ENCODE peak calls at places on chromosomes 12 and 14, in five cellular contexts. G is EL, I is left ventricle myocardium superior, J is pancreas, S is epithelial cell of esophagus. T is an unnamed sample.

GRCh38 chr12:71780207-71780822 is 25.7 kb downstream of the RAB21 start:
- DNase-seq in J (peak; percentile 26), S (peak; percentile 51), I (peak; percentile 29), G (peak; percentile 43), T (peak; percentile 63)

GRCh38 chr12:38886064-38886463 is 19.3 kb downstream of the CPNE8 start:
- DNase-seq in J (peak; percentile 22), I (peak; percentile 61), G (no peak), S (peak; percentile 91), T (peak; percentile 43)

GRCh38 chr12:125288931-125289928 is 224.0 kb downstream of the AACS start:
- DNase-seq in I (no peak), S (no peak), G (no peak), J (no peak), T (no peak)

GRCh38 chr14:105861985-105862465 is 335.6 kb downstream of the TMEM121 start:
- DNase-seq in J (no peak), G (no peak), I (peak; percentile 7), S (no peak), T (peak; percentile 57)

GRCh38 chr14:100340454-100340813 is 17.3 kb downstream of the SLC25A47 start:
- DNase-seq in J (no peak), I (no peak), S (no peak), G (no peak), T (no peak)

GRCh38 chr12:117540011-117540410 is 178.6 kb upstream of the NOS1 start:
- DNase-seq in I (no peak), J (no peak), S (no peak), G (no peak), T (no peak)

GRCh38 chr12:87866602-87867292 is 162.5 kb downstream of the C12orf50 start:
- DNase-seq in J (no peak), S (peak; percentile 60), G (peak; percentile 10), I (no peak), T (no peak)

GRCh38 chr14:49578141-49578540 is 8.0 kb downstream of the RPS29 start:
- DNase-seq in J (no peak), I (no peak), G (no peak), S (no peak), T (no peak)

GRCh38 chr12:48946206-48946605 is 11.1 kb downstream of the ARF3 start:
- DNase-seq in I (no peak), J (no peak), S (no peak), G (no peak), T (no peak)

GRCh38 chr14:80211143-80212024 is at the start of gene DIO2:
- DNase-seq in G (peak; percentile 74), I (peak; percentile 77), J (peak; percentile 31), S (peak; percentile 18), T (no peak)

GRCh38 chr12:107501681-107502080 is 183.9 kb upstream of the PWP1 start:
- DNase-seq in J (no peak), I (no peak), G (no peak), S (no peak), T (no peak)

GRCh38 chr12:99282086-99282485 is 365.5 kb upstream of the GARIN6 start:
- DNase-seq in I (no peak), S (no peak), J (no peak), G (no peak), T (no peak)

GRCh38 chr12:110796952-110797351 is 49.8 kb upstream of the CCDC63 start:
- DNase-seq in G (no peak), J (no peak), I (no peak), S (peak; percentile 67), T (no peak)

GRCh38 chr12:92145481-92145730 is 240 bp downstream of the BTG1 start:
- DNase-seq in I (no peak), G (no peak), J (no peak), S (no peak), T (no peak)

GRCh38 chr12:57940915-57941164 is 527 bp upstream of the ATP23 start:
- DNase-seq in S (no peak), I (no peak), G (no peak), J (no peak), T (no peak)

GRCh38 chr14:96586921-96587822 is 85.0 kb downstream of the PAPOLA start:
- DNase-seq in G (no peak), I (no peak), S (no peak), J (no peak), T (no peak)

GRCh38 chr14:72665259-72665658 is 228.6 kb downstream of the DPF3 start:
- DNase-seq in I (no peak), S (peak; percentile 96), J (no peak), G (peak; percentile 99), T (no peak)

GRCh38 chr12:101654442-101654841 is 43.0 kb upstream of the CHPT1 start:
- DNase-seq in G (no peak), S (no peak), I (no peak), J (no peak), T (no peak)

GRCh38 chr12:122078141-122079037 is at the start of gene MLXIP:
- DNase-seq in I (peak; percentile 97), S (peak; percentile 94), G (peak; percentile 92), J (peak; percentile 93), T (peak; percentile 91)

GRCh38 chr14:26839481-26839880 is 241.6 kb upstream of the NOVA1 start:
- DNase-seq in G (no peak), S (peak; percentile 15), I (no peak), J (no peak), T (no peak)

GRCh38 chr12:50065726-50066310 is 8.4 kb downstream of the ASIC1 start:
- DNase-seq in S (no peak), G (no peak), I (no peak), J (no peak), T (no peak)

GRCh38 chr12:55739025-55739378 is 3.9 kb upstream of the GDF11 start:
- DNase-seq in I (no peak), G (no peak), J (no peak), S (no peak), T (no peak)